ENCODE peak calls at places on chromosome 21, in four cellular contexts. R is K562, N is GM23338, C is mesenchymal stem cell. Y is an unnamed sample.

GRCh38 chr21:27134513-27134912 is 167.6 kb upstream of the ADAMTS5 start:
- DNase-seq in R (no peak), N (no peak), C (peak; percentile 4), Y (no peak)

GRCh38 chr21:39788383-39788782 is 43.4 kb downstream of the IGSF5 start:
- DNase-seq in N (peak; percentile 84), C (peak; percentile 9), R (peak; percentile 28), Y (no peak)

GRCh38 chr21:16205527-16205926 is 475.7 kb downstream of the USP25 start:
- DNase-seq in N (no peak), R (no peak), C (no peak), Y (no peak)

GRCh38 chr21:37367758-37368535 is 1.4 kb downstream of the DYRK1A start:
- DNase-seq in R (no peak), C (peak; percentile 48), N (peak; percentile 43), Y (peak; percentile 36)

GRCh38 chr21:30463713-30464112 is 16.5 kb downstream of the KRTAP19-1 start:
- DNase-seq in R (peak; percentile 20), C (no peak), N (peak; percentile 67), Y (peak; percentile 6)

GRCh38 chr21:46295177-46295711 is 9.1 kb downstream of the YBEY start:
- DNase-seq in R (peak; percentile 70), C (no peak), N (peak; percentile 22), Y (no peak)

GRCh38 chr21:41207401-41208388 is 39.7 kb downstream of the BACE2 start:
- DNase-seq in R (no peak), N (no peak), C (no peak), Y (no peak)

GRCh38 chr21:27700974-27701614 is 734.2 kb upstream of the ADAMTS5 start:
- DNase-seq in R (peak; percentile 54), N (peak; percentile 87), C (peak; percentile 81), Y (peak; percentile 31)

GRCh38 chr21:32184059-32184458 is 94.8 kb downstream of the MIS18A start:
- DNase-seq in R (no peak), N (no peak), C (no peak), Y (no peak)

DNA sequence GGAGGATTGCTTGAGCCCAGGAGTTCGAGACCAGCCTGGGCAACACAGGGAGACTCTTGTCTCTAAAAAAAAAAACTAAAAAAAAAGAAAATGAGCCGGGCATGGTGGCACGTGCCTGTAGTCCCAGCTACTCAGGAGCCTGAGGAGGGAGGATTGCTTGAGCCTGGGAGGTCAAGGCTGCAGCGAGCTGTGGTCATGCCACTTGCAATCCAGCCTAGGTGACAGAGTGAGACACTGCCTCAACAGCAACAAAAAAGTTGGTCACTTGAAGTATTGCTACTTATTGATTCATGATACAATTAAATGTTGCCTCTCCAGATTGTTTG is 57.9 kb upstream of the CXADR start:
- DNase-seq in N (peak; percentile 37), R (no peak), C (no peak), Y (no peak)
- H3K4me2 ChIP-seq in N (peak overlapping the region; percentile 69), R (peak overlapping the region; percentile 38), C (no peak overlapping the region), Y (peak overlapping the region; percentile 2)

GRCh38 chr21:25999935-26000582 is 170.5 kb downstream of the APP start:
- DNase-seq in R (no peak), N (peak; percentile 44), C (no peak), Y (no peak)

GRCh38 chr21:25997788-25998611 is 172.6 kb downstream of the APP start:
- DNase-seq in R (no peak), N (peak; percentile 97), C (no peak), Y (no peak)

GRCh38 chr21:26003428-26003827 is 167.1 kb downstream of the APP start:
- DNase-seq in N (no peak), R (no peak), C (no peak), Y (no peak)

GRCh38 chr21:26005464-26005863 is 165.1 kb downstream of the APP start:
- DNase-seq in N (no peak), C (no peak), R (no peak), Y (no peak)

GRCh38 chr21:26001356-26001755 is 169.2 kb downstream of the APP start:
- DNase-seq in C (no peak), N (no peak), R (no peak), Y (peak; percentile 21)
- H3K4me1 ChIP-seq in C (no peaks in the 10 kb centered on the region), N (peaks cover 56% of the 10 kb centered on the region), R (no peaks in the 10 kb centered on the region), Y (no peaks in the 10 kb centered on the region)

DNA sequence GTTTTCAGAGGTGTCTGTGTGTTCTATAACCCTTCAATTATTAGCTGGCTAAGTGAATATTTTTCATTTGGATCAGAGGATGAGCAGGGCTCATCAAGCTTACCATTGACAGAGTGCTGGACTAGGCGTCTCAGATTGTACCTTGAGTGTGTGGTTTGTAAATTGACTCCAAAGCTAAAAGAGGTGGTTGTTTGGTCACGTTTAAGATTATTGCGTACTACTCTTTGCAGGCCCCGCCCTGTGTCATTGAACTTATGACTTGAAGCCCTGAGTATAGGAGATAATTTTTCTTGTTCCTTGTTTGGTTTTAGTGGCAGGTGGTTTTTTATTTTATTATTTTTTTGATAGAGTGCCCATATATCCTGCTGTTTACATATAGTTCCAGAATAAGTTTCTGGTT is 17.7 kb downstream of the MRPS6 start:
- DNase-seq in R (no peak), N (no peak), C (no peak), Y (no peak)
- H3K4me2 ChIP-seq in R (no peak overlapping the region), N (no peak overlapping the region), C (no peak overlapping the region), Y (no peak overlapping the region)

GRCh38 chr21:45105906-45106485 is 31.6 kb downstream of the ADARB1 start:
- DNase-seq in N (no peak), R (no peak), C (no peak), Y (no peak)

GRCh38 chr21:45108808-45109800 is 34.7 kb downstream of the ADARB1 start:
- DNase-seq in R (no peak), N (no peak), C (no peak), Y (no peak)

GRCh38 chr21:45110873-45111624 is 36.7 kb downstream of the ADARB1 start:
- DNase-seq in N (no peak), C (no peak), R (no peak), Y (peak; percentile 57)

GRCh38 chr21:45109831-45110492 is 35.6 kb downstream of the ADARB1 start:
- DNase-seq in N (no peak), C (peak; percentile 56), R (no peak), Y (peak; percentile 95)

DNA sequence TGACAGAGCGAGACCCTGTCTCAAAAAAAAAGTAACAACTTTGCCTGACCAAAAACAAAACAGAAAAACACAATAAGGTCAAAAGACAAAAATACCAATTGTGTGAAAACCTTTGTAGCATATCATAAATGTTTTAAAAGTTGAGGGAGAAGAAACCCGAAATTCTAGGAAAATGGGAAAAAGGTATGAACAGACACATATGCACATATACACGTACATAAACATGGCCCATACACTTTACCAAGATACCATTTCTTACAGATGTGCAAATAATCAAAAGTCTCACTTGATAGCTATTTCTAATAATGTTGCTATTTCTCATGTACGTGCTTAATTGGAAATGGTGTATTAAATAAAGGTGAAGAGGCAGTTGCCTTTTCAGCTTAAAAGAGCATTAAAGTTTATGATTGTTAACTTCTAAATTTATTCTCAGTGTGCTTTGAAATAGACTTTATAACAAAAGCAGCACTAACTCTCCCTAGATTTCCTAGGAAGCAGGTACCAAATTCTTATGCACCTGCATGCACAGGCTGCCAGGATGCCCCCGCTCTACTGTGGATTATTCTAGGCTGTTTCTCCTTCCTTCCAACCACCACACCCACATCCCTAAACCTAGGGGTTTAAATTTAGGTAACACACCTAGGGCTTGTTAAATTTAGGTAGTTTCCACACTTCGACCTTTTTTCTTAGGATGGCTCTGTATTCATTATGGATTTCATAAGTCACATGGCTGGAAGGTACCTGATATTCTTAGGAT is 33.8 kb downstream of the ADARB1 start:
- DNase-seq in C (no peak), N (no peak), R (no peak), Y (no peak)
- H3K4me1 ChIP-seq in C (peaks cover 23% of the 10 kb centered on the region), N (no peaks in the 10 kb centered on the region), R (peaks cover 36% of the 10 kb centered on the region), Y (peaks cover 82% of the 10 kb centered on the region)

GRCh38 chr21:44005071-44005470 is 7.0 kb upstream of the TRAPPC10 start:
- DNase-seq in N (no peak), C (no peak), R (no peak), Y (no peak)

GRCh38 chr21:44003307-44003966 is 8.7 kb upstream of the TRAPPC10 start:
- DNase-seq in R (no peak), C (no peak), N (no peak), Y (no peak)

GRCh38 chr21:44006017-44006624 is 6.0 kb upstream of the TRAPPC10 start:
- DNase-seq in N (no peak), C (peak; percentile 96), R (no peak), Y (no peak)

GRCh38 chr21:44005593-44005992 is 6.5 kb upstream of the TRAPPC10 start:
- DNase-seq in C (no peak), N (no peak), R (no peak), Y (no peak)

DNA sequence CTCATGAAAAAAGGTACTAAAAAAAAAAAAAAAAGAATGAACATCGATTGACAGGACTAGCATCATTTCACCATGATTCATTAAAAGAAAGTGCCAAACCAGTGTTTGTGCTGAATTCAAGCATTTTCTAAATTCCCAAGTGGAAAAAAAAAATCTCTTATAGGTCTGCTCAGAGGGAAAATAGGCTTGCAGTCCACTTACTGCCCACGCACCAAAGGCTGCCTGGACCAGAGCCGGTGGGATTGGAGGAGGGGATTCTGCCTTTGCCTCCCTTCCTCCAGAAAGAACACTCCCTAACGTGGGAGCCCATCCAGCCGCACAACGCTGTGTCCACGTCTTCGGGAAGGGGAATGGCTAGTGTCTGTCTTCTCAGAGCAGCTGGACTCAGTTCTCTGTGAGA is 5.5 kb upstream of the TRAPPC10 start:
- DNase-seq in R (no peak), C (no peak), N (no peak), Y (no peak)
- H3K4me2 ChIP-seq in R (no peak overlapping the region), C (no peak overlapping the region), N (no peak overlapping the region), Y (no peak overlapping the region)

Y was measured in OCI-LY7.